ENCODE peak calls at places on chromosome 2, in four cellular contexts. I is activated effector memory CD4-positive, alpha-beta T cell treated with anti-CD3 and anti-CD28 coated beads, Interleukin-2, amount 50 U/mL, for 16 hours; C is NCI-H1105 treated with DMSO at 0.1 percent for 48 hours; K is NCI-H2171. L is an unnamed sample.

GRCh38 chr2:70947556-70948184 is 12.0 kb downstream of the ATP6V1B1 start:
- DNase-seq in I (peak), C (no peak), K (no peak), L (peak)

GRCh38 chr2:134479696-134480330 is 225.9 kb downstream of the MGAT5 start:
- DNase-seq in I (no peak), C (no peak), K (no peak), L (no peak)

GRCh38 chr2:151409601-151410484 is at the start of gene RIF1:
- DNase-seq in I (peak), C (peak), K (peak), L (peak)

GRCh38 chr2:227508001-227508400 is 36.0 kb downstream of the AGFG1 start:
- DNase-seq in I (no peak), C (no peak), K (no peak), L (no peak)

GRCh38 chr2:239814917-239815637 is 210.1 kb downstream of the NDUFA10 start:
- DNase-seq in I (peak), C (no peak), K (no peak), L (no peak)

GRCh38 chr2:224591245-224591644 is 6.1 kb upstream of the CUL3 start:
- DNase-seq in I (no peak), C (no peak), K (no peak), L (no peak)

GRCh38 chr2:230932556-230933511 is 7.8 kb upstream of the GPR55 start:
- DNase-seq in I (peak), C (no peak), K (no peak), L (peak)

GRCh38 chr2:85741811-85742507 is 11.8 kb upstream of the ATOH8 start:
- DNase-seq in I (no peak), C (peak), K (peak), L (peak)

GRCh38 chr2:194155406-194155805 is 1501.6 kb upstream of the SLC39A10 start:
- DNase-seq in I (no peak), C (no peak), K (no peak), L (no peak)

L was measured in fibroblast of pulmonary artery.